ENCODE peak calls at places on chromosomes 2 and 18, in six cellular contexts. T is NT2/D1, J is H1, O is HCT116, Z is GM12878, A is HepG2. V is an unnamed sample.

GRCh38 chr2:240200230-240201051 is 60.0 kb upstream of the OTOS start:
- DNase-seq in J (peak; percentile 13), A (no peak), O (no peak), T (no peak), Z (no peak), V (no peak)

GRCh38 chr2:165114345-165114943 is 89.4 kb downstream of the SCN3A start:
- DNase-seq in T (no peak), Z (no peak), J (no peak), A (peak; percentile 11), O (no peak), V (no peak)

GRCh38 chr18:48330016-48330991 is 78.9 kb downstream of the ZBTB7C start:
- DNase-seq in O (peak; percentile 47), T (no peak), J (no peak), Z (no peak), A (no peak), V (no peak)

GRCh38 chr2:143139835-143140393 is 10.7 kb downstream of the ARHGAP15 start:
- DNase-seq in J (no peak), Z (no peak), T (no peak), O (no peak), A (no peak), V (no peak)

GRCh38 chr18:45940724-45941123 is 26.4 kb downstream of the EPG5 start:
- DNase-seq in J (no peak), O (no peak), T (no peak), Z (no peak), A (no peak), V (no peak)

GRCh38 chr2:203583696-203584095 is 48.6 kb upstream of the RAPH1 start:
- DNase-seq in J (no peak), Z (peak; percentile 61), A (no peak), T (no peak), O (no peak), V (no peak)

GRCh38 chr2:174322139-174322538 is 12.6 kb upstream of the SP9 start:
- DNase-seq in T (no peak), O (no peak), Z (no peak), J (no peak), A (no peak), V (no peak)

GRCh38 chr2:85994421-85994777 is 105.6 kb upstream of the ST3GAL5 start:
- DNase-seq in Z (no peak), O (no peak), A (no peak), T (no peak), J (peak; percentile 28), V (no peak)

GRCh38 chr2:57343391-57344006 is 703.1 kb upstream of the VRK2 start:
- DNase-seq in Z (no peak), T (no peak), A (no peak), J (no peak), O (peak; percentile 31), V (no peak)

GRCh38 chr2:84443477-84443876 is 15.6 kb downstream of the SUCLG1 start:
- DNase-seq in A (no peak), J (no peak), O (no peak), Z (no peak), T (no peak), V (no peak)

GRCh38 chr2:52113338-52113737 is 1081.4 kb upstream of the NRXN1 start:
- DNase-seq in O (no peak), Z (no peak), J (no peak), A (no peak), T (no peak), V (no peak)

GRCh38 chr18:79747156-79747845 is 50.4 kb upstream of the KCNG2 start:
- DNase-seq in O (no peak), Z (no peak), A (no peak), T (no peak), J (no peak), V (no peak)

GRCh38 chr2:220090050-220090449 is 462.6 kb downstream of the SLC4A3 start:
- DNase-seq in O (no peak), T (no peak), A (no peak), J (no peak), Z (no peak), V (no peak)

GRCh38 chr2:118969025-118969733 is 27.2 kb downstream of the MARCO start:
- DNase-seq in T (no peak), J (no peak), O (no peak), Z (no peak), A (no peak), V (no peak)

GRCh38 chr2:173307287-173307686 is 47.4 kb upstream of the CDCA7 start:
- DNase-seq in A (no peak), O (no peak), J (no peak), Z (peak; percentile 50), T (no peak), V (no peak)

GRCh38 chr2:208227581-208228232 is 27.2 kb downstream of the IDH1 start:
- DNase-seq in O (no peak), Z (no peak), A (no peak), T (no peak), J (no peak), V (no peak)

GRCh38 chr18:79681484-79682387 is 2.1 kb downstream of the CTDP1 start:
- DNase-seq in J (no peak), T (no peak), A (no peak), O (no peak), Z (no peak), V (no peak)

GRCh38 chr2:48227617-48228344 is 302.2 kb upstream of the STON1 start:
- DNase-seq in T (no peak), O (no peak), J (no peak), A (no peak), Z (peak; percentile 50), V (no peak)

GRCh38 chr2:42055573-42056514 is 8.0 kb downstream of the PKDCC start:
- DNase-seq in A (peak; percentile 98), O (no peak), T (no peak), Z (no peak), J (no peak), V (no peak)

GRCh38 chr2:202848813-202849212 is 22.8 kb downstream of the ICA1L start:
- DNase-seq in A (no peak), J (no peak), T (no peak), O (no peak), Z (no peak), V (no peak)

GRCh38 chr2:55418072-55418471 is 1.6 kb downstream of the CCDC88A start:
- DNase-seq in J (no peak), O (no peak), A (no peak), Z (no peak), T (no peak), V (no peak)

GRCh38 chr18:44536619-44537018 is 144.1 kb upstream of the SETBP1 start:
- DNase-seq in O (no peak), A (no peak), Z (no peak), T (no peak), J (no peak), V (no peak)

GRCh38 chr18:42414756-42415454 is 459.9 kb downstream of the PIK3C3 start:
- DNase-seq in A (no peak), O (no peak), Z (no peak), T (no peak), J (no peak), V (no peak)

GRCh38 chr2:16615246-16615645 is 50.4 kb downstream of the CYRIA start:
- DNase-seq in T (no peak), A (no peak), J (no peak), Z (no peak), O (no peak), V (no peak)

GRCh38 chr2:16614314-16614860 is 51.2 kb downstream of the CYRIA start:
- DNase-seq in Z (no peak), J (no peak), O (no peak), A (no peak), T (no peak), V (peak; percentile 23)

GRCh38 chr2:16615687-16616615 is 49.7 kb downstream of the CYRIA start:
- DNase-seq in T (no peak), O (no peak), A (no peak), Z (no peak), J (no peak), V (no peak)

GRCh38 chr2:16613475-16613874 is 52.2 kb downstream of the CYRIA start:
- DNase-seq in Z (no peak), A (peak; percentile 20), O (no peak), J (no peak), T (no peak), V (peak; percentile 21)

DNA sequence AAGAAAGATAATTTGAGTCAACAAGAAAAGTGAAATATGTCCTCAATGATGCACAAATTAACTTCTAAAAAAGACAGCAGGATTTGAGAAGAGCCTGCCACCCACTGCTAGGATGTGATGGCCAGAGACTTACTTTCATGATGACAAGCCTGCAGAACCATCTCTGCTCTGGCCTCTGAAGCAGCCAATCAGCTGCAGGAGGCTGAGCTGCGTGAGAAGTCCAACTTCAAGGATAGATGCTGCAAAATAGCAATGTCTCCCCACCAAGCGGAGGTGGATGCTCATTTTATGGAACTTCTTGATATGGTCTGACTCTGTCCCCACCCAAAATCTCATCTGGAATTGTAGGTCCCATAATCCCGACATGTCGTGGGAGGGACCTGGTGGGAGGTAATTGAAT is 53.1 kb downstream of the CYRIA start:
- DNase-seq in A (no peak), J (no peak), T (no peak), O (no peak), Z (no peak), V (no peak)
- TF ChIP-seq ZNF274 in A (no peak), J (no peak), T (no peak), O (no peak), Z (no peak), V (no peak)

DNA sequence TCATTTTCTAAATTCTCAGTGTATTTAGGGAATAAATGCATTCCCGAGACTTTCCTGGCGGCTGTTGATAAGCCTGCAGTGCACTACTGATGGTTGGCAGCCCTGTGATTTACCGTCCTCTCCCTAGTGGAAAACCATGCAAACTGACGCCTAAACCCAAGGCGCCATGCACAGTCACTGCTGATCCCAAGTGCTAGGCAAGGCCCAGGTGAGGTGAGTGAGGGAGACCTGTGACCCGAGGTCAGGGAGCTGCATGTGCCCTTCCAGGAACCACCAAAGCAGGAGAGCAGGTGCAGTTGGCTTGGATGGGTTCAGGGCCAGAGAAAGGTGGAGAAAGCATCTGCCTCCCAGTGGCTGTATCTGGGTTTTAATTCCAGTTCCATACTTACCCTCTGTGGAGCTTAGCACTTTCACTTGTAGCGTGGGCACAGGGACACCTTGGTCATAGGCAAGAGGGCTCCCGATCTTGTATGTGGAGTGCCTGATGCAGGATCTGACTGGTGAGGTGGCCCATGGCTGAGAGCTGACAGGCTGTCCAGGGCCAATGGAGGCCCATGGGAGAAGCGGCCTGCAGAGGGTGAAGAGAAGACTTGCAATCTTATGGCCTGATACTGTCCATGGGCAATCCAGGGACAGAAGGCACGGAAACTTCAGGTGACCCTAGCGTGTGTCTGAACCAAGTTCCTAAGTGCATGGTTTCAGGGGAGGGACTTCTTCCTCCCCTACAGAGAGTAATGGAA is 131.3 kb downstream of the SH3RF3 start:
- DNase-seq in T (no peak), J (no peak), Z (no peak), A (no peak), O (no peak), V (no peak)
- TF ChIP-seq YY1 in T (no peak), J (no peak), Z (no peak), A (no peak), O (no peak), V (no peak)

GRCh38 chr2:171798156-171798815 is 95.8 kb downstream of the SLC25A12 start:
- DNase-seq in O (no peak), A (peak; percentile 60), Z (no peak), T (no peak), J (no peak), V (no peak)

GRCh38 chr2:171794918-171795317 is 99.1 kb downstream of the SLC25A12 start:
- DNase-seq in O (no peak), T (peak; percentile 47), J (no peak), A (no peak), Z (no peak), V (no peak)

GRCh38 chr2:171800639-171801038 is 93.4 kb downstream of the SLC25A12 start:
- DNase-seq in Z (no peak), J (no peak), O (no peak), A (no peak), T (no peak), V (no peak)
- TF ChIP-seq ZNF274 in Z (no peak), J (no peak), O (no peak), A (no peak), T (no peak), V (no peak)

GRCh38 chr2:232039086-232039485 is 77.6 kb downstream of the DIS3L2 start:
- DNase-seq in J (no peak), A (no peak), Z (no peak), T (no peak), O (no peak), V (no peak)
- TF ChIP-seq YY1 in J (no peak), A (no peak), Z (no peak), T (no peak), O (no peak), V (no peak)